ENCODE peak calls at places on chromosomes 1 and 21, in four cellular contexts. N is HepG2, H is K562, P is GM12878. D is an unnamed sample.
A peak's percentile ranks its signal among the peaks of the same experiment; 100 is the strongest.

GRCh38 chr1:2431095-2431494 is 18.7 kb upstream of the PEX10 start:
- DNase-seq in N (no peak), H (no peak), P (no peak), D (no peak)

GRCh38 chr1:24152631-24153494 is 9.9 kb upstream of the IL22RA1 start:
- DNase-seq in N (no peak), H (no peak), P (no peak), D (no peak)

GRCh38 chr1:65429806-65430205 is 9.3 kb downstream of the LEPR start:
- DNase-seq in N (no peak), H (no peak), P (no peak), D (no peak)

GRCh38 chr1:115184260-115184950 is 95.1 kb upstream of the TSPAN2 start:
- DNase-seq in N (no peak), H (no peak), P (no peak), D (no peak)

GRCh38 chr1:156895408-156895874 is 1.9 kb downstream of the PEAR1 start:
- DNase-seq in N (no peak), H (no peak), P (no peak), D (no peak)

GRCh38 chr21:15139881-15140280 is 75.1 kb upstream of the NRIP1 start:
- DNase-seq in N (no peak), H (no peak), P (no peak), D (no peak)

GRCh38 chr1:99650773-99651437 is 5.0 kb downstream of the PALMD start:
- DNase-seq in N (no peak), H (no peak), P (no peak), D (no peak)

GRCh38 chr21:42525228-42525604 is 11.6 kb downstream of the SLC37A1 start:
- DNase-seq in N (no peak), H (no peak), P (no peak), D (no peak)

GRCh38 chr1:221488531-221488930 is 253.4 kb downstream of the DUSP10 start:
- DNase-seq in N (no peak), H (no peak), P (no peak), D (no peak)

GRCh38 chr21:39781331-39781730 is 36.3 kb downstream of the IGSF5 start:
- DNase-seq in N (no peak), H (no peak), P (no peak), D (no peak)

DNA sequence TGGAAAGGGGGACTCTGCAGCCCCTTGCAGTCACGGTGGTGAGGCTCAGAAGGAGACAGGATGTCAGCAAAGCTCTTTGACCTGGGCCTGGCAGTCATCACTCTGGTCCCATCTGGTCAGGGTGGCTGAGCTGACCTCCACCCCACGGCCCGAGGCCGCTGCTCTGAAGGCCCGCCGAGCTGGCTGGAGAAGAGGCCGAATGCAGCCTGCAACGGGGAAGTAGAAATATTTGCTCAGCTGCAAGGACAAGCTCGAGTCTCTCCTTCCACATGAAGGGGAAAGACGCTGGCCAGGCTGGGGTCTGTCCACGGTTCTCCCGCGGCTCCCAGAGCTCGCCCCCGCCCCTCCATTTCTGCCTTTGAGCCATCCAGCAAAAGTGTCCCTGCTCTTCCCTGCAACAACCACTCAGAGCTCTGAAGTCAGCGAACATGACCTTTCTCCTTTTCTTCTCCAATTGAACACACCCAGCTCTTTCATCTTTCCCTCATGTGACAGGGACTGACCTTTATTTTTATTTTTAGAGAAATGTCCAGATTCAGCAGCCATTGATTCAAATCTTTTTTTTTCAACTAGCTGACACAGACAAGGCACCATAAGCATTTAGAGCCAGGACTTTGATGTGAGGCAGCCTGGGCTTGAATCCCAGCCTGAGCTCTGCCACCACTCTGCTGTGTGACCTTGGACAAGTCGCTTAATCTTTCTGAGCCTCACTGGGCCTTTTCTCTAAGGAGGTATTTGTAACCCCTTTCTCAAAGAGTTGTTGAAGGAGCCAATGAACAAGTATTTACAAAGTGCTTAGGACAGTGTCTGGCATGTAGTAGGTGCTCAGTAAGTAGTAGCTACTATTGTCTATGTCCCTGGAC is 149.3 kb upstream of the WNT4 start:
- DNase-seq in N (no peak), H (no peak), P (no peak), D (no peak)
- TF ChIP-seq TCF7 in N (no peak), H (no peak), P (no peak), D (no peak)

GRCh38 chr1:32392358-32392757 is 1.9 kb downstream of the BSDC1 start:
- DNase-seq in N (no peak), H (no peak), P (no peak), D (no peak)
- TF ChIP-seq CREB1 in N (no peak), H (no peak), P (no peak), D (no peak)

DNA sequence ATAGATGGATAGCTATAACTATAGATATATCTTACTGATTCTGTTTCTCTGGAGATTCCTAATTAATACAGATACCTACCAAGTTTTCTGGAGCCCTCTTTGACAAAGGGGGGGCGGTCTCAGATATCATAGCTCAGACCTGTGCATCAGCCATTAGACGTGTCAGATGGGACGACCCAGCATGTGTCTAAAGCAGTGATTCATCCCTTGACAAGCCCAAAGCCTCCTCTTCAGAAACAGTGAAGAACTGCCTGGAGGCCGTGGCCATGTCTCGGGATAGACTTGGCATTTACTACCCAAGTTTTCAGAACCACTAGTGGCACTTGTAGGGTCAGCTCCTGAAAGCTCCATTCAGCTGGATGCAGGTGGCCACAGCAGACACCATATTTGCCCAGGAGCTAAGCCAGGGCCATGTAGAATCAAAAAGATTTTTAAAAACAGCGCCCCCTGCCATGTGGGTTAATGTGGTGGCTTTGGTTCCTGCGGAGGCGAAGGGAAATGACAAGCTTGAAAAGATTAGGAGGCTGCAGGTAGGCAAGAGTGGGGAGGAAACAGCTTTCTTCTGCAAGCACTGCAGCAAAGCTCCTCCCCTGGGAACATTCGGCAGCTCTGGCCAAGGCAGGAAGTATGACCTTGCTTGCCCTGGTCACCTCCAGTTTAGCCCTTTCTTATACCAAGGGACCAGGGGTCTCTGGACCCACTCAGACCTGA is 82.2 kb downstream of the FBXO2 start:
- DNase-seq in N (peak; percentile 10), H (peak; percentile 50), P (no peak), D (peak; percentile 81)
- TF ChIP-seq CTCF in N (no peak), H (peak; percentile 68), P (peak; percentile 34), D (peak; percentile 31)

GRCh38 chr21:45053561-45053960 is 20.8 kb upstream of the ADARB1 start:
- DNase-seq in N (no peak), H (no peak), P (no peak), D (no peak)
- TF ChIP-seq TCF7 in N (no peak), H (no peak), P (no peak), D (no peak)

GRCh38 chr1:182087951-182088350 is 26.4 kb upstream of the ZNF648 start:
- DNase-seq in N (no peak), H (no peak), P (no peak), D (no peak)
- TF ChIP-seq CREB1 in N (no peak), H (no peak), P (no peak), D (no peak)

GRCh38 chr1:167067904-167068303 is 22.3 kb downstream of the GPA33 start:
- DNase-seq in N (no peak), H (no peak), P (no peak), D (no peak)
- TF ChIP-seq CTCF in N (no peak), H (no peak), P (no peak), D (no peak)